ENCODE peak calls at places on chromosomes 7 and 10, in eight cellular contexts. One of them, this sample, is unnamed.
A peak's percentile ranks its signal among the peaks of the same experiment; 100 is the strongest.

GRCh38 chr7:77839919-77840318 is 41.3 kb downstream of the PHTF2 start:
- DNase-seq in T follicular helper cell: no peak
- DNase-seq in heart right ventricle: no peak
- DNase-seq in activated CD4-positive, CD25-positive, alpha-beta regulatory T cell: no peak
- DNase-seq in fibroblast of villous mesenchyme: no peak
- DNase-seq in Calu3: no peak
- DNase-seq in M059J: no peak
- DNase-seq in right cardiac atrium: no peak
- DNase-seq in this sample: no peak

GRCh38 chr10:95539560-95540284 is 21.4 kb downstream of the SORBS1 start:
- DNase-seq in T follicular helper cell: no peak
- DNase-seq in heart right ventricle: no peak
- DNase-seq in activated CD4-positive, CD25-positive, alpha-beta regulatory T cell: no peak
- DNase-seq in fibroblast of villous mesenchyme: no peak
- DNase-seq in Calu3: no peak
- DNase-seq in M059J: no peak
- DNase-seq in right cardiac atrium: no peak
- DNase-seq in this sample: no peak

GRCh38 chr7:50595538-50596102 is 30.4 kb upstream of the DDC start:
- DNase-seq in T follicular helper cell: no peak
- DNase-seq in heart right ventricle: peak; percentile 29
- DNase-seq in activated CD4-positive, CD25-positive, alpha-beta regulatory T cell: no peak
- DNase-seq in fibroblast of villous mesenchyme: peak; percentile 31
- DNase-seq in Calu3: peak; percentile 36
- DNase-seq in M059J: peak; percentile 27
- DNase-seq in right cardiac atrium: peak; percentile 42
- DNase-seq in this sample: no peak

GRCh38 chr10:112045885-112046284 is 137.7 kb downstream of the GPAM start:
- DNase-seq in T follicular helper cell: no peak
- DNase-seq in heart right ventricle: no peak
- DNase-seq in activated CD4-positive, CD25-positive, alpha-beta regulatory T cell: no peak
- DNase-seq in fibroblast of villous mesenchyme: no peak
- DNase-seq in Calu3: no peak
- DNase-seq in M059J: no peak
- DNase-seq in right cardiac atrium: no peak
- DNase-seq in this sample: no peak

GRCh38 chr7:40595832-40596231 is 461.0 kb downstream of the SUGCT start:
- DNase-seq in T follicular helper cell: no peak
- DNase-seq in heart right ventricle: no peak
- DNase-seq in activated CD4-positive, CD25-positive, alpha-beta regulatory T cell: no peak
- DNase-seq in fibroblast of villous mesenchyme: peak; percentile 38
- DNase-seq in Calu3: no peak
- DNase-seq in M059J: no peak
- DNase-seq in right cardiac atrium: no peak
- DNase-seq in this sample: no peak

GRCh38 chr7:15489383-15489782 is 72.4 kb downstream of the AGMO start:
- DNase-seq in T follicular helper cell: no peak
- DNase-seq in heart right ventricle: no peak
- DNase-seq in activated CD4-positive, CD25-positive, alpha-beta regulatory T cell: no peak
- DNase-seq in fibroblast of villous mesenchyme: no peak
- DNase-seq in Calu3: no peak
- DNase-seq in M059J: no peak
- DNase-seq in right cardiac atrium: no peak
- DNase-seq in this sample: no peak

GRCh38 chr10:132464256-132465192 is 67.5 kb downstream of the PWWP2B start:
- DNase-seq in T follicular helper cell: no peak
- DNase-seq in heart right ventricle: peak; percentile 82
- DNase-seq in activated CD4-positive, CD25-positive, alpha-beta regulatory T cell: no peak
- DNase-seq in fibroblast of villous mesenchyme: peak; percentile 56
- DNase-seq in Calu3: no peak
- DNase-seq in M059J: no peak
- DNase-seq in right cardiac atrium: peak; percentile 93
- DNase-seq in this sample: no peak

GRCh38 chr7:138889566-138889965 is 91.6 kb upstream of the ATP6V0A4 start:
- DNase-seq in T follicular helper cell: no peak
- DNase-seq in heart right ventricle: no peak
- DNase-seq in activated CD4-positive, CD25-positive, alpha-beta regulatory T cell: no peak
- DNase-seq in fibroblast of villous mesenchyme: peak; percentile 28
- DNase-seq in Calu3: no peak
- DNase-seq in M059J: peak; percentile 72
- DNase-seq in right cardiac atrium: no peak
- DNase-seq in this sample: no peak

GRCh38 chr10:8444630-8445029 is 390.1 kb downstream of the GATA3 start:
- DNase-seq in T follicular helper cell: peak; percentile 14
- DNase-seq in heart right ventricle: no peak
- DNase-seq in activated CD4-positive, CD25-positive, alpha-beta regulatory T cell: no peak
- DNase-seq in fibroblast of villous mesenchyme: peak; percentile 22
- DNase-seq in Calu3: no peak
- DNase-seq in M059J: no peak
- DNase-seq in right cardiac atrium: peak; percentile 13
- DNase-seq in this sample: no peak

GRCh38 chr10:59880976-59881510 is 25.3 kb downstream of the CCDC6 start:
- DNase-seq in T follicular helper cell: no peak
- DNase-seq in heart right ventricle: no peak
- DNase-seq in activated CD4-positive, CD25-positive, alpha-beta regulatory T cell: peak; percentile 44
- DNase-seq in fibroblast of villous mesenchyme: no peak
- DNase-seq in Calu3: no peak
- DNase-seq in M059J: no peak
- DNase-seq in right cardiac atrium: no peak
- DNase-seq in this sample: no peak

GRCh38 chr10:63268798-63269503 is 135.8 kb downstream of the NRBF2 start:
- DNase-seq in T follicular helper cell: peak; percentile 80
- DNase-seq in heart right ventricle: peak; percentile 93
- DNase-seq in activated CD4-positive, CD25-positive, alpha-beta regulatory T cell: peak; percentile 33
- DNase-seq in fibroblast of villous mesenchyme: peak; percentile 97
- DNase-seq in Calu3: peak; percentile 81
- DNase-seq in M059J: peak; percentile 98
- DNase-seq in right cardiac atrium: peak; percentile 73
- DNase-seq in this sample: peak; percentile 42

This sample was measured in mesothelial cell of epicardium.